ENCODE peak calls at places on chromosomes 13 and 19, in seven cellular contexts. L is endothelial cell; G is A549; N is lung microvascular endothelial cell; T is colonic mucosa; Y is activated T-cell treated with anti-CD3 and anti-CD28 coated beads, Interleukin-2, amount 50 U/mL, for 72 hours; Z is brain microvascular endothelial cell. B is an unnamed sample.

GRCh38 chr13:42524487-42525034 is 49.4 kb upstream of the TNFSF11 start:
- DNase-seq in G (no peak), T (no peak), Y (no peak), N (peak), L (no peak), Z (peak), B (no peak)

GRCh38 chr19:13884726-13885591 is 8.0 kb downstream of the NANOS3 start:
- DNase-seq in L (no peak), N (no peak), Z (no peak), Y (no peak), T (peak), G (no peak), B (peak)

GRCh38 chr13:113536461-113537110 is 46.1 kb upstream of the DCUN1D2 start:
- DNase-seq in L (no peak), Y (no peak), G (no peak), T (no peak), Z (no peak), N (no peak), B (no peak)

GRCh38 chr19:33467851-33468250 is 53.7 kb downstream of the PEPD start:
- DNase-seq in T (no peak), G (no peak), N (no peak), Z (no peak), Y (no peak), L (no peak), B (no peak)

GRCh38 chr19:14459703-14460102 is 15.5 kb downstream of the PTGER1 start:
- DNase-seq in Y (peak), L (no peak), T (no peak), Z (no peak), G (no peak), N (no peak), B (no peak)

GRCh38 chr19:49556412-49557398 is 23.7 kb downstream of the NOSIP start:
- DNase-seq in N (no peak), Z (no peak), T (no peak), Y (peak), G (no peak), L (no peak), B (no peak)

GRCh38 chr19:38649305-38650179 is 2.1 kb downstream of the ACTN4 start:
- DNase-seq in G (peak), Y (no peak), L (no peak), T (peak), Z (no peak), N (peak), B (peak)

GRCh38 chr13:49877629-49878218 is 58.4 kb downstream of the SPRYD7 start:
- DNase-seq in T (no peak), L (no peak), Z (no peak), Y (no peak), N (peak), G (no peak), B (no peak)

GRCh38 chr19:54430306-54431254 is 15.3 kb downstream of the TTYH1 start:
- DNase-seq in T (no peak), Z (peak), N (peak), Y (peak), L (peak), G (no peak), B (peak)

GRCh38 chr19:45801603-45802175 is 9.0 kb upstream of the DMWD start:
- DNase-seq in Y (no peak), T (no peak), N (no peak), G (no peak), L (no peak), Z (no peak), B (no peak)

GRCh38 chr13:109309625-109310363 is 476.6 kb downstream of the IRS2 start:
- DNase-seq in Z (no peak), T (no peak), N (no peak), G (peak), Y (no peak), L (no peak), B (no peak)

GRCh38 chr19:2015611-2015950 is at the start of gene BTBD2:
- DNase-seq in Y (peak), G (no peak), L (no peak), N (peak), Z (no peak), T (peak), B (peak)

GRCh38 chr13:38624822-38625221 is 62.1 kb upstream of the FREM2 start:
- DNase-seq in T (no peak), Z (no peak), L (no peak), N (no peak), G (no peak), Y (no peak), B (no peak)

GRCh38 chr19:45922281-45922680 is 7.7 kb upstream of the NANOS2 start:
- DNase-seq in G (peak), N (peak), Y (no peak), L (no peak), Z (no peak), T (no peak), B (no peak)

GRCh38 chr13:90402102-90402501 is 945.4 kb upstream of the MIR17HG start:
- DNase-seq in Y (no peak), L (no peak), N (no peak), G (no peak), T (no peak), Z (no peak), B (no peak)

GRCh38 chr13:106906431-106906996 is 338.6 kb upstream of the ARGLU1 start:
- DNase-seq in L (no peak), N (no peak), T (no peak), Z (no peak), Y (no peak), G (no peak), B (no peak)

GRCh38 chr13:42538996-42539395 is 35.0 kb upstream of the TNFSF11 start:
- DNase-seq in N (peak), Z (no peak), T (no peak), G (no peak), Y (no peak), L (no peak), B (no peak)

GRCh38 chr19:33727331-33728028 is 69.2 kb upstream of the KCTD15 start:
- DNase-seq in T (no peak), L (no peak), N (no peak), Z (no peak), G (no peak), Y (no peak), B (no peak)

GRCh38 chr19:11422163-11423068 is 3.3 kb upstream of the RGL3 start:
- DNase-seq in Z (peak), G (peak), T (peak), L (peak), N (no peak), Y (peak), B (peak)

GRCh38 chr19:38932425-38933179 is 1.9 kb downstream of the MRPS12 start:
- DNase-seq in L (no peak), Y (peak), G (peak), Z (peak), N (peak), T (no peak), B (peak)

GRCh38 chr13:33279898-33280549 is 5.5 kb downstream of the STARD13 start:
- DNase-seq in G (peak), L (no peak), N (peak), Y (no peak), T (no peak), Z (peak), B (no peak)

GRCh38 chr13:74062933-74063332 is 71.3 kb downstream of the KLF12 start:
- DNase-seq in T (peak), L (no peak), N (peak), G (no peak), Y (peak), Z (peak), B (no peak)

GRCh38 chr13:31982124-31982523 is 49.5 kb upstream of the FRY start:
- DNase-seq in T (no peak), L (no peak), Z (peak), N (no peak), G (no peak), Y (no peak), B (no peak)

GRCh38 chr13:46179576-46180368 is 2.2 kb downstream of the LCP1 start:
- DNase-seq in G (no peak), L (no peak), Z (no peak), T (peak), N (no peak), Y (peak), B (peak)

GRCh38 chr19:16285769-16286564 is 38.7 kb upstream of the KLF2 start:
- DNase-seq in G (no peak), Z (no peak), Y (no peak), L (no peak), T (no peak), N (peak), B (no peak)

GRCh38 chr19:55495646-55496349 is 7.6 kb downstream of the SSC5D start:
- DNase-seq in G (no peak), T (no peak), L (no peak), N (no peak), Y (no peak), Z (no peak), B (no peak)

GRCh38 chr13:112172641-112173171 is 105.8 kb downstream of the SOX1 start:
- DNase-seq in Z (no peak), Y (no peak), L (no peak), G (no peak), N (no peak), T (no peak), B (no peak)

GRCh38 chr13:34464011-34464410 is 478.1 kb upstream of the NBEA start:
- DNase-seq in T (no peak), N (no peak), Y (no peak), L (no peak), Z (no peak), G (no peak), B (no peak)

GRCh38 chr19:32464279-32464678 is 58.7 kb downstream of the DPY19L3 start:
- DNase-seq in N (peak), T (no peak), Y (no peak), Z (no peak), G (no peak), L (no peak), B (no peak)

GRCh38 chr19:4352701-4353121 is 9.3 kb downstream of the MPND start:
- DNase-seq in Y (peak), T (no peak), N (peak), L (peak), G (peak), Z (no peak), B (peak)

GRCh38 chr19:12880551-12881171 is 588 bp downstream of the DNASE2 start:
- DNase-seq in T (peak), N (peak), G (no peak), L (peak), Y (no peak), Z (peak), B (peak)

GRCh38 chr19:19258589-19259338 is 14.3 kb downstream of the TM6SF2 start:
- DNase-seq in L (no peak), Y (no peak), Z (no peak), N (no peak), T (no peak), G (no peak), B (no peak)

GRCh38 chr13:45361596-45362206 is 20.7 kb upstream of the TPT1 start:
- DNase-seq in Y (no peak), N (peak), L (no peak), Z (no peak), G (peak), T (no peak), B (no peak)

GRCh38 chr19:46520616-46521015 is 24.9 kb upstream of the PNMA8B start:
- DNase-seq in Z (no peak), Y (no peak), G (no peak), T (no peak), L (no peak), N (no peak), B (no peak)

GRCh38 chr13:31818236-31818635 is 78.9 kb downstream of the RXFP2 start:
- DNase-seq in Y (no peak), L (no peak), T (no peak), N (no peak), Z (no peak), G (no peak), B (no peak)

GRCh38 chr19:990119-990571 is 6.0 kb downstream of the WDR18 start:
- DNase-seq in Y (no peak), G (no peak), L (no peak), Z (no peak), T (no peak), N (no peak), B (no peak)

GRCh38 chr13:66859934-66860867 is 369.9 kb downstream of the PCDH9 start:
- DNase-seq in Z (no peak), L (no peak), G (no peak), Y (no peak), T (no peak), N (no peak), B (no peak)

GRCh38 chr19:17125728-17126677 is 50.4 kb downstream of the MYO9B start:
- DNase-seq in T (peak), L (no peak), Z (peak), Y (peak), G (no peak), N (peak), B (peak)

B was measured in thyroid gland.